ENCODE peak calls at places on chromosomes 13 and 19, in nine cellular contexts. One of them, this sample, is unnamed.

GRCh38 chr19:19475845-19476828 is 39.2 kb downstream of the TSSK6 start:
- DNase-seq in RPMI8226: no peak
- DNase-seq in HCT116: no peak
- DNase-seq in body of pancreas: no peak
- DNase-seq in NCI-H2081: no peak
- DNase-seq in anterior cingulate cortex: no peak
- DNase-seq in RKO: no peak
- DNase-seq in activated T-helper 1 cell treated with anti-CD3 and anti-CD28 coated beads, Interleukin-2, amount 50 U/mL, for 16 hours: no peak
- DNase-seq in ecto neural progenitor cell: no peak
- DNase-seq in this sample: no peak

GRCh38 chr19:19540707-19541515 is 2.8 kb downstream of the CILP2 start:
- DNase-seq in RPMI8226: peak
- DNase-seq in RKO: no peak
- DNase-seq in activated T-helper 1 cell treated with anti-CD3 and anti-CD28 coated beads, Interleukin-2, amount 50 U/mL, for 16 hours: peak
- DNase-seq in anterior cingulate cortex: no peak
- DNase-seq in ecto neural progenitor cell: peak
- DNase-seq in body of pancreas: peak
- DNase-seq in NCI-H2081: no peak
- DNase-seq in HCT116: peak
- DNase-seq in this sample: no peak

GRCh38 chr13:46607768-46608553 is 55.0 kb downstream of the LRCH1 start:
- DNase-seq in anterior cingulate cortex: no peak
- DNase-seq in ecto neural progenitor cell: no peak
- DNase-seq in RKO: no peak
- DNase-seq in body of pancreas: no peak
- DNase-seq in RPMI8226: no peak
- DNase-seq in NCI-H2081: no peak
- DNase-seq in activated T-helper 1 cell treated with anti-CD3 and anti-CD28 coated beads, Interleukin-2, amount 50 U/mL, for 16 hours: no peak
- DNase-seq in HCT116: peak
- DNase-seq in this sample: no peak

GRCh38 chr19:45403781-45404556 is 900 bp downstream of the PPP1R13L start:
- DNase-seq in RPMI8226: peak
- DNase-seq in ecto neural progenitor cell: peak
- DNase-seq in NCI-H2081: no peak
- DNase-seq in anterior cingulate cortex: no peak
- DNase-seq in RKO: no peak
- DNase-seq in HCT116: no peak
- DNase-seq in body of pancreas: peak
- DNase-seq in activated T-helper 1 cell treated with anti-CD3 and anti-CD28 coated beads, Interleukin-2, amount 50 U/mL, for 16 hours: peak
- DNase-seq in this sample: peak

GRCh38 chr13:112883241-112883945 is 85.6 kb upstream of the MCF2L start:
- DNase-seq in NCI-H2081: no peak
- DNase-seq in body of pancreas: no peak
- DNase-seq in RKO: no peak
- DNase-seq in anterior cingulate cortex: no peak
- DNase-seq in RPMI8226: no peak
- DNase-seq in ecto neural progenitor cell: no peak
- DNase-seq in activated T-helper 1 cell treated with anti-CD3 and anti-CD28 coated beads, Interleukin-2, amount 50 U/mL, for 16 hours: no peak
- DNase-seq in HCT116: no peak
- DNase-seq in this sample: no peak

GRCh38 chr13:41065098-41065497 is 3.8 kb downstream of the WBP4 start:
- DNase-seq in RKO: no peak
- DNase-seq in NCI-H2081: no peak
- DNase-seq in RPMI8226: no peak
- DNase-seq in activated T-helper 1 cell treated with anti-CD3 and anti-CD28 coated beads, Interleukin-2, amount 50 U/mL, for 16 hours: no peak
- DNase-seq in HCT116: no peak
- DNase-seq in anterior cingulate cortex: no peak
- DNase-seq in ecto neural progenitor cell: no peak
- DNase-seq in body of pancreas: no peak
- DNase-seq in this sample: no peak

GRCh38 chr19:3547301-3547731 is 8.3 kb downstream of the TEKTIP1 start:
- DNase-seq in HCT116: no peak
- DNase-seq in RPMI8226: no peak
- DNase-seq in ecto neural progenitor cell: no peak
- DNase-seq in NCI-H2081: no peak
- DNase-seq in body of pancreas: no peak
- DNase-seq in RKO: peak
- DNase-seq in activated T-helper 1 cell treated with anti-CD3 and anti-CD28 coated beads, Interleukin-2, amount 50 U/mL, for 16 hours: no peak
- DNase-seq in anterior cingulate cortex: no peak
- DNase-seq in this sample: no peak

GRCh38 chr19:35429698-35430097 is 18.4 kb upstream of the FFAR2 start:
- DNase-seq in anterior cingulate cortex: no peak
- DNase-seq in ecto neural progenitor cell: no peak
- DNase-seq in RKO: no peak
- DNase-seq in HCT116: no peak
- DNase-seq in body of pancreas: no peak
- DNase-seq in RPMI8226: no peak
- DNase-seq in activated T-helper 1 cell treated with anti-CD3 and anti-CD28 coated beads, Interleukin-2, amount 50 U/mL, for 16 hours: no peak
- DNase-seq in NCI-H2081: no peak
- DNase-seq in this sample: no peak

GRCh38 chr19:49442354-49442753 is 1.0 kb upstream of the SLC17A7 start:
- DNase-seq in NCI-H2081: no peak
- DNase-seq in activated T-helper 1 cell treated with anti-CD3 and anti-CD28 coated beads, Interleukin-2, amount 50 U/mL, for 16 hours: no peak
- DNase-seq in anterior cingulate cortex: no peak
- DNase-seq in RKO: no peak
- DNase-seq in body of pancreas: peak
- DNase-seq in ecto neural progenitor cell: no peak
- DNase-seq in HCT116: no peak
- DNase-seq in RPMI8226: no peak
- DNase-seq in this sample: no peak

GRCh38 chr13:73248711-73249580 is 190.1 kb downstream of the KLF5 start:
- DNase-seq in HCT116: peak
- DNase-seq in RKO: no peak
- DNase-seq in ecto neural progenitor cell: no peak
- DNase-seq in anterior cingulate cortex: no peak
- DNase-seq in RPMI8226: peak
- DNase-seq in body of pancreas: peak
- DNase-seq in NCI-H2081: no peak
- DNase-seq in activated T-helper 1 cell treated with anti-CD3 and anti-CD28 coated beads, Interleukin-2, amount 50 U/mL, for 16 hours: no peak
- DNase-seq in this sample: no peak

GRCh38 chr13:32225494-32225931 is 89.7 kb downstream of the ZAR1L start:
- DNase-seq in activated T-helper 1 cell treated with anti-CD3 and anti-CD28 coated beads, Interleukin-2, amount 50 U/mL, for 16 hours: no peak
- DNase-seq in anterior cingulate cortex: no peak
- DNase-seq in RPMI8226: no peak
- DNase-seq in body of pancreas: no peak
- DNase-seq in NCI-H2081: no peak
- DNase-seq in RKO: no peak
- DNase-seq in ecto neural progenitor cell: no peak
- DNase-seq in HCT116: no peak
- DNase-seq in this sample: no peak

GRCh38 chr19:1811942-1812425 is at the start of gene ATP8B3:
- DNase-seq in body of pancreas: no peak
- DNase-seq in RKO: no peak
- DNase-seq in ecto neural progenitor cell: no peak
- DNase-seq in anterior cingulate cortex: no peak
- DNase-seq in activated T-helper 1 cell treated with anti-CD3 and anti-CD28 coated beads, Interleukin-2, amount 50 U/mL, for 16 hours: no peak
- DNase-seq in HCT116: no peak
- DNase-seq in NCI-H2081: no peak
- DNase-seq in RPMI8226: no peak
- DNase-seq in this sample: no peak

GRCh38 chr13:24688111-24688510 is 7.9 kb downstream of the ATP12A start:
- DNase-seq in NCI-H2081: no peak
- DNase-seq in anterior cingulate cortex: no peak
- DNase-seq in RPMI8226: no peak
- DNase-seq in ecto neural progenitor cell: no peak
- DNase-seq in body of pancreas: no peak
- DNase-seq in activated T-helper 1 cell treated with anti-CD3 and anti-CD28 coated beads, Interleukin-2, amount 50 U/mL, for 16 hours: no peak
- DNase-seq in HCT116: no peak
- DNase-seq in RKO: no peak
- DNase-seq in this sample: no peak

GRCh38 chr13:110275931-110276552 is 30.9 kb downstream of the COL4A1 start:
- DNase-seq in NCI-H2081: no peak
- DNase-seq in HCT116: no peak
- DNase-seq in anterior cingulate cortex: no peak
- DNase-seq in ecto neural progenitor cell: no peak
- DNase-seq in RKO: no peak
- DNase-seq in body of pancreas: no peak
- DNase-seq in RPMI8226: no peak
- DNase-seq in activated T-helper 1 cell treated with anti-CD3 and anti-CD28 coated beads, Interleukin-2, amount 50 U/mL, for 16 hours: no peak
- DNase-seq in this sample: no peak

GRCh38 chr19:50567052-50567841 is 988 bp downstream of the LRRC4B start:
- DNase-seq in anterior cingulate cortex: peak
- DNase-seq in body of pancreas: no peak
- DNase-seq in ecto neural progenitor cell: peak
- DNase-seq in RPMI8226: no peak
- DNase-seq in activated T-helper 1 cell treated with anti-CD3 and anti-CD28 coated beads, Interleukin-2, amount 50 U/mL, for 16 hours: no peak
- DNase-seq in RKO: no peak
- DNase-seq in HCT116: no peak
- DNase-seq in NCI-H2081: no peak
- DNase-seq in this sample: no peak

GRCh38 chr19:6424190-6424938 is at the start of gene KHSRP:
- DNase-seq in RPMI8226: peak
- DNase-seq in activated T-helper 1 cell treated with anti-CD3 and anti-CD28 coated beads, Interleukin-2, amount 50 U/mL, for 16 hours: peak
- DNase-seq in body of pancreas: no peak
- DNase-seq in HCT116: no peak
- DNase-seq in anterior cingulate cortex: no peak
- DNase-seq in NCI-H2081: no peak
- DNase-seq in RKO: no peak
- DNase-seq in ecto neural progenitor cell: peak
- DNase-seq in this sample: no peak

GRCh38 chr19:1520203-1520780 is 3.6 kb upstream of the PLK5 start:
- DNase-seq in anterior cingulate cortex: no peak
- DNase-seq in RPMI8226: peak
- DNase-seq in RKO: no peak
- DNase-seq in ecto neural progenitor cell: no peak
- DNase-seq in activated T-helper 1 cell treated with anti-CD3 and anti-CD28 coated beads, Interleukin-2, amount 50 U/mL, for 16 hours: no peak
- DNase-seq in HCT116: no peak
- DNase-seq in NCI-H2081: no peak
- DNase-seq in body of pancreas: no peak
- DNase-seq in this sample: no peak

GRCh38 chr19:35266149-35266903 is 2.4 kb upstream of the USF2 start:
- DNase-seq in RKO: no peak
- DNase-seq in RPMI8226: no peak
- DNase-seq in HCT116: no peak
- DNase-seq in anterior cingulate cortex: no peak
- DNase-seq in NCI-H2081: no peak
- DNase-seq in body of pancreas: no peak
- DNase-seq in activated T-helper 1 cell treated with anti-CD3 and anti-CD28 coated beads, Interleukin-2, amount 50 U/mL, for 16 hours: no peak
- DNase-seq in ecto neural progenitor cell: peak
- DNase-seq in this sample: no peak

GRCh38 chr13:73335938-73336337 is 277.1 kb downstream of the KLF5 start:
- DNase-seq in HCT116: no peak
- DNase-seq in NCI-H2081: no peak
- DNase-seq in RPMI8226: no peak
- DNase-seq in RKO: no peak
- DNase-seq in activated T-helper 1 cell treated with anti-CD3 and anti-CD28 coated beads, Interleukin-2, amount 50 U/mL, for 16 hours: no peak
- DNase-seq in ecto neural progenitor cell: no peak
- DNase-seq in anterior cingulate cortex: no peak
- DNase-seq in body of pancreas: no peak
- DNase-seq in this sample: no peak

GRCh38 chr19:2076481-2077082 is 19.5 kb downstream of the MOB3A start:
- DNase-seq in RKO: no peak
- DNase-seq in anterior cingulate cortex: no peak
- DNase-seq in body of pancreas: no peak
- DNase-seq in NCI-H2081: no peak
- DNase-seq in activated T-helper 1 cell treated with anti-CD3 and anti-CD28 coated beads, Interleukin-2, amount 50 U/mL, for 16 hours: no peak
- DNase-seq in HCT116: no peak
- DNase-seq in RPMI8226: no peak
- DNase-seq in ecto neural progenitor cell: no peak
- DNase-seq in this sample: no peak

GRCh38 chr19:14566712-14567077 is 5.2 kb downstream of the NDUFB7 start:
- DNase-seq in anterior cingulate cortex: no peak
- DNase-seq in HCT116: no peak
- DNase-seq in body of pancreas: no peak
- DNase-seq in RKO: no peak
- DNase-seq in activated T-helper 1 cell treated with anti-CD3 and anti-CD28 coated beads, Interleukin-2, amount 50 U/mL, for 16 hours: no peak
- DNase-seq in RPMI8226: no peak
- DNase-seq in NCI-H2081: no peak
- DNase-seq in ecto neural progenitor cell: no peak
- DNase-seq in this sample: no peak

GRCh38 chr13:51355217-51355616 is 15.7 kb downstream of the SERPINE3 start:
- DNase-seq in ecto neural progenitor cell: no peak
- DNase-seq in body of pancreas: no peak
- DNase-seq in NCI-H2081: no peak
- DNase-seq in RKO: no peak
- DNase-seq in HCT116: no peak
- DNase-seq in anterior cingulate cortex: no peak
- DNase-seq in activated T-helper 1 cell treated with anti-CD3 and anti-CD28 coated beads, Interleukin-2, amount 50 U/mL, for 16 hours: no peak
- DNase-seq in RPMI8226: no peak
- DNase-seq in this sample: no peak

GRCh38 chr19:49338023-49338677 is 2.9 kb downstream of the CD37 start:
- DNase-seq in anterior cingulate cortex: no peak
- DNase-seq in NCI-H2081: no peak
- DNase-seq in RKO: no peak
- DNase-seq in activated T-helper 1 cell treated with anti-CD3 and anti-CD28 coated beads, Interleukin-2, amount 50 U/mL, for 16 hours: no peak
- DNase-seq in HCT116: no peak
- DNase-seq in RPMI8226: no peak
- DNase-seq in ecto neural progenitor cell: peak
- DNase-seq in body of pancreas: no peak
- DNase-seq in this sample: peak

GRCh38 chr13:50156140-50156539 is 140.9 kb downstream of the KCNRG start:
- DNase-seq in RPMI8226: no peak
- DNase-seq in ecto neural progenitor cell: no peak
- DNase-seq in HCT116: no peak
- DNase-seq in anterior cingulate cortex: no peak
- DNase-seq in RKO: peak
- DNase-seq in body of pancreas: no peak
- DNase-seq in NCI-H2081: no peak
- DNase-seq in activated T-helper 1 cell treated with anti-CD3 and anti-CD28 coated beads, Interleukin-2, amount 50 U/mL, for 16 hours: no peak
- DNase-seq in this sample: no peak

GRCh38 chr19:42512743-42513304 is 15.5 kb downstream of the CEACAM1 start:
- DNase-seq in anterior cingulate cortex: no peak
- DNase-seq in NCI-H2081: no peak
- DNase-seq in ecto neural progenitor cell: no peak
- DNase-seq in HCT116: no peak
- DNase-seq in activated T-helper 1 cell treated with anti-CD3 and anti-CD28 coated beads, Interleukin-2, amount 50 U/mL, for 16 hours: no peak
- DNase-seq in RPMI8226: no peak
- DNase-seq in body of pancreas: no peak
- DNase-seq in RKO: no peak
- DNase-seq in this sample: no peak

GRCh38 chr19:34241513-34242337 is 12.6 kb upstream of the GARRE1 start:
- DNase-seq in NCI-H2081: peak
- DNase-seq in ecto neural progenitor cell: peak
- DNase-seq in body of pancreas: peak
- DNase-seq in RPMI8226: peak
- DNase-seq in HCT116: no peak
- DNase-seq in anterior cingulate cortex: no peak
- DNase-seq in RKO: no peak
- DNase-seq in activated T-helper 1 cell treated with anti-CD3 and anti-CD28 coated beads, Interleukin-2, amount 50 U/mL, for 16 hours: no peak
- DNase-seq in this sample: peak

This sample was measured in breast epithelium.